ENCODE peak calls at places on chromosomes 4 and X, in six cellular contexts. Z is left lung; W is CD8-positive, alpha-beta T cell; X is uterus; M is pancreas; Q is mammary epithelial cell. A is an unnamed sample.

GRCh38 chrX:153689654-153690465 is 2.1 kb downstream of the SLC6A8 start:
- DNase-seq in Z (no peak), W (no peak), X (no peak), M (no peak), Q (peak; percentile 49), A (no peak)

GRCh38 chrX:120264315-120264714 is 13.7 kb downstream of the ZBTB33 start:
- DNase-seq in Z (no peak), W (no peak), X (no peak), M (no peak), Q (no peak), A (no peak)

GRCh38 chr4:77613267-77613666 is 7.6 kb downstream of the CXCL13 start:
- DNase-seq in Z (no peak), W (no peak), X (no peak), M (no peak), Q (no peak), A (no peak)

GRCh38 chr4:122047706-122048425 is 96.0 kb upstream of the TRPC3 start:
- DNase-seq in Z (no peak), W (no peak), X (no peak), M (no peak), Q (no peak), A (no peak)

GRCh38 chr4:39963656-39964055 is 14.1 kb downstream of the PDS5A start:
- DNase-seq in Z (no peak), W (no peak), X (no peak), M (no peak), Q (no peak), A (no peak)

GRCh38 chrX:16444353-16444752 is 205.6 kb upstream of the S100G start:
- DNase-seq in Z (no peak), W (no peak), X (no peak), M (no peak), Q (peak; percentile 52), A (no peak)

GRCh38 chr4:140250989-140251552 is 97.1 kb upstream of the MAML3 start:
- DNase-seq in Z (peak; percentile 36), W (no peak), X (no peak), M (no peak), Q (no peak), A (no peak)

GRCh38 chrX:79156818-79157217 is 12.3 kb downstream of the GPR174 start:
- DNase-seq in Z (no peak), W (no peak), X (no peak), M (no peak), Q (no peak), A (no peak)

GRCh38 chr4:80619070-80619674 is 283.6 kb downstream of the CFAP299 start:
- DNase-seq in Z (no peak), W (no peak), X (no peak), M (no peak), Q (peak; percentile 1), A (no peak)

GRCh38 chr4:1171306-1172227 is 816 bp downstream of the SPON2 start:
- DNase-seq in Z (no peak), W (peak; percentile 34), X (no peak), M (no peak), Q (no peak), A (peak; percentile 60)

GRCh38 chrX:27796640-27797257 is 11.0 kb upstream of the MAGEB10 start:
- DNase-seq in Z (no peak), W (no peak), X (no peak), M (no peak), Q (no peak), A (no peak)

GRCh38 chr4:48681856-48682255 is 98.2 kb downstream of the FRYL start:
- DNase-seq in Z (no peak), W (no peak), X (no peak), M (no peak), Q (peak; percentile 50), A (no peak)
- TF ChIP-seq CTCF in Z (peak; percentile 17), W (peak; percentile 42), X (peak; percentile 36), M (peak; percentile 17), Q (peak; percentile 69), A (peak; percentile 78)

GRCh38 chrX:23332888-23333821 is 1.5 kb upstream of the PTCHD1 start:
- DNase-seq in Z (no peak), W (no peak), X (no peak), M (no peak), Q (no peak), A (no peak)
- H3K4me3 ChIP-seq in Z (peak overlapping the region; percentile 11), W (no peak overlapping the region), X (peak overlapping the region; percentile 29), M (no peak overlapping the region), Q (no peak overlapping the region), A (no peak overlapping the region)

GRCh38 chr4:8581094-8581861 is 1.1 kb downstream of the GPR78 start:
- DNase-seq in Z (no peak), W (no peak), X (no peak), M (no peak), Q (no peak), A (peak; percentile 49)
- H3K27me3 ChIP-seq in Z (peaks cover 79% of the 10 kb centered on the region), W (no peaks in the 10 kb centered on the region), X (no peaks in the 10 kb centered on the region), M (peaks cover 5% of the 10 kb centered on the region), Q (no peaks in the 10 kb centered on the region), A (peaks cover 30% of the 10 kb centered on the region)

DNA sequence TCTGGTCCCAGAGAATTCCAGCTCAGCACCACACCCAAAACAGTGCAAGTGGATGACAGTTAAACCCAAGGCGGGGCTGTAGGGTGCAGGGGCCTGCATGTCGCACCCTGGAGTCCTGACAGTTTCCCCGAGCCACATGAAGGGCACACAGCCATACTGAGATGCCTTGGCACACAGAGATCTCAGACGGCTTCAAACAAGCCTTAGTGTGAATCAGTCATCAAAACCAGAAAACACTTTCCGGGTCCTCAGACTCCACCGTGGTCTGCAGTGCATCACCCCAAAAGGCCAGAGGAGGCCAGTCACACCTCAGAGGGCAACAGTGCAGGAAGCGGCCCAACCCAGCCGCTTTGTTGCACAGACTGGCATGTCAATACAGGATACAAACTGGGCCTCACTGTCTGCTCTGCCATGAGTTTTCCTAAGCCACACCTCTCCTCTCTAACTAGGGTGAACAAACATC is 64.6 kb upstream of the ENPP6 start:
- DNase-seq in Z (no peak), W (peak; percentile 26), X (no peak), M (no peak), Q (peak; percentile 45), A (no peak)
- TF ChIP-seq CTCF in Z (no peak), W (peak; percentile 22), X (no peak), M (no peak), Q (peak; percentile 46), A (peak; percentile 68)

GRCh38 chr4:151860561-151861093 is 99.8 kb upstream of the GATB start:
- DNase-seq in Z (no peak), W (no peak), X (no peak), M (no peak), Q (no peak), A (no peak)

GRCh38 chr4:151859646-151860045 is 98.8 kb upstream of the GATB start:
- DNase-seq in Z (no peak), W (no peak), X (no peak), M (no peak), Q (no peak), A (no peak)

GRCh38 chr4:151854731-151855130 is 93.9 kb upstream of the GATB start:
- DNase-seq in Z (no peak), W (no peak), X (no peak), M (no peak), Q (no peak), A (no peak)

GRCh38 chr4:151855747-151856146 is 94.9 kb upstream of the GATB start:
- DNase-seq in Z (no peak), W (no peak), X (no peak), M (no peak), Q (no peak), A (no peak)

DNA sequence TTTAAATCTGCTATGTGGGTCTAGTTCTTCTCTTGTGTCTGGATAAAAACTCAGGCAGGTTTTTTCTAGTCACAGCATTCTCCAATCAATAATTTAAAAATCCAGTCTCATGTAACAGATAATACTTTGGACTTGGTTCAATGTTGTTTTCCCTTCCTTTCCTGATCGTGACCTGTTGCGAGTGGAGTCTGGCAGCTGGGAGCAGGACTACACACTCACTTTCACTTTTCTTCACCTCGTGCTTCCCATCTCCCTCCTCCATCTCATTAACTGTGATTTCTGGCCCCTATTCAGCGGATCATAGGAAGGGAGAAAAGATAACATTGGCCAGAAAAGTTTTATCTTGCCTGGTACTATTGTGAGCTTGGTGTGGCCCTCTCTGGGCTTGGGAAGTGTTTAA is 96.6 kb upstream of the GATB start:
- DNase-seq in Z (no peak), W (no peak), X (no peak), M (no peak), Q (no peak), A (no peak)
- H3K4me3 ChIP-seq in Z (no peak overlapping the region), W (no peak overlapping the region), X (no peak overlapping the region), M (no peak overlapping the region), Q (no peak overlapping the region), A (no peak overlapping the region)

GRCh38 chrX:131058136-131058868 is at the start of gene ARHGAP36:
- DNase-seq in Z (no peak), W (no peak), X (no peak), M (no peak), Q (no peak), A (no peak)
- H3K27me3 ChIP-seq in Z (peaks cover 29% of the 10 kb centered on the region), W (no peaks in the 10 kb centered on the region), X (peaks cover 4% of the 10 kb centered on the region), M (no peaks in the 10 kb centered on the region), Q (peaks cover 6% of the 10 kb centered on the region), A (peaks cover 3% of the 10 kb centered on the region)

A was measured in RWPE2.